ENCODE peak calls at places on chromosomes 4 and X, in four cellular contexts. E, C, O and I are unnamed samples.

GRCh38 chr4:89344571-89344970 is 37.0 kb upstream of the GPRIN3 start:
- DNase-seq in O (no peak), C (no peak), E (no peak), I (no peak)

GRCh38 chr4:664713-665231 is 9.3 kb downstream of the ATP5ME start:
- DNase-seq in C (no peak), O (no peak), E (no peak), I (no peak)

GRCh38 chr4:171846232-171846631 is 33.0 kb downstream of the GALNTL6 start:
- DNase-seq in C (peak), E (peak), O (peak), I (no peak)

GRCh38 chr4:5711479-5712184 is 631 bp downstream of the EVC start:
- DNase-seq in E (peak), O (no peak), C (no peak), I (no peak)

GRCh38 chrX:30971761-30972603 is 82.9 kb upstream of the TAB3 start:
- DNase-seq in C (no peak), O (no peak), E (peak), I (no peak)

GRCh38 chrX:3175659-3176438 is 134.6 kb downstream of the ARSF start:
- DNase-seq in O (no peak), C (no peak), E (no peak), I (no peak)

GRCh38 chr4:5143306-5143861 is 92.1 kb downstream of the STK32B start:
- DNase-seq in C (no peak), O (no peak), E (no peak), I (no peak)

GRCh38 chr4:94534401-94535312 is 82.9 kb downstream of the PDLIM5 start:
- DNase-seq in O (no peak), E (no peak), C (no peak), I (no peak)

GRCh38 chr4:25031077-25031606 is 396 bp upstream of the LGI2 start:
- DNase-seq in O (no peak), E (peak), C (no peak), I (no peak)

GRCh38 chr4:38204317-38205060 is 244.3 kb downstream of the PTTG2 start:
- DNase-seq in E (no peak), O (no peak), C (no peak), I (no peak)

GRCh38 chrX:40299028-40299479 is 201.3 kb upstream of the BCOR start:
- DNase-seq in C (no peak), E (no peak), O (no peak), I (no peak)

GRCh38 chr4:118773082-118773792 is 62.7 kb downstream of the SEC24D start:
- DNase-seq in C (no peak), O (no peak), E (no peak), I (no peak)

GRCh38 chr4:36288727-36289126 is 7.3 kb downstream of the DTHD1 start:
- DNase-seq in O (no peak), C (no peak), E (no peak), I (no peak)

GRCh38 chrX:129690435-129690834 is 35.7 kb upstream of the APLN start:
- DNase-seq in O (no peak), E (no peak), C (no peak), I (no peak)

GRCh38 chr4:76663794-76664193 is 228.8 kb downstream of the SHROOM3 start:
- DNase-seq in E (no peak), O (no peak), C (no peak), I (no peak)

GRCh38 chr4:3267576-3268394 is 18.8 kb downstream of the MSANTD1 start:
- DNase-seq in O (no peak), E (no peak), C (no peak), I (no peak)